ENCODE peak calls at places on chromosomes 11 and 22, in seven cellular contexts. E, C, H, N, K, W and J are unnamed samples.

GRCh38 chr11:132962026-132962425 is 570.3 kb downstream of the OPCML start:
- DNase-seq in E (no peak), C (peak; percentile 63), H (no peak), N (peak; percentile 37), K (no peak), W (no peak), J (no peak)

GRCh38 chr11:6568191-6568918 is 35.1 kb downstream of the RRP8 start:
- DNase-seq in E (peak; percentile 34), C (no peak), H (no peak), N (peak; percentile 60), K (no peak), W (no peak), J (no peak)

GRCh38 chr22:48577014-48577690 is 1250.5 kb downstream of the BRD1 start:
- DNase-seq in E (no peak), C (no peak), H (peak; percentile 29), N (no peak), K (no peak), W (no peak), J (no peak)

GRCh38 chr11:9210224-9210921 is 54.8 kb downstream of the DENND5A start:
- DNase-seq in E (no peak), C (no peak), H (no peak), N (no peak), K (no peak), W (no peak), J (no peak)

GRCh38 chr22:19041403-19042074 is 80.7 kb downstream of the DGCR2 start:
- DNase-seq in E (no peak), C (no peak), H (no peak), N (no peak), K (no peak), W (no peak), J (peak; percentile 29)

GRCh38 chr11:2587976-2588748 is 111.6 kb downstream of the KCNQ1OT1 start:
- DNase-seq in E (no peak), C (no peak), H (no peak), N (no peak), K (no peak), W (no peak), J (peak; percentile 20)

GRCh38 chr22:28023774-28024173 is 104.7 kb upstream of the PITPNB start:
- DNase-seq in E (no peak), C (no peak), H (no peak), N (no peak), K (no peak), W (no peak), J (no peak)

GRCh38 chr11:70799386-70799785 is 401.1 kb downstream of the CTTN start:
- DNase-seq in E (no peak), C (no peak), H (no peak), N (peak; percentile 90), K (no peak), W (no peak), J (no peak)

GRCh38 chr11:29135504-29135903 is 881.3 kb downstream of the KCNA4 start:
- DNase-seq in E (no peak), C (no peak), H (no peak), N (peak; percentile 27), K (no peak), W (no peak), J (no peak)

GRCh38 chr11:22337571-22338464 is at the start of gene SLC17A6:
- DNase-seq in E (no peak), C (no peak), H (no peak), N (peak; percentile 13), K (peak; percentile 76), W (no peak), J (no peak)